ENCODE peak calls at places on chromosomes 4 and X, in seven cellular contexts. Y is activated CD8-positive, alpha-beta memory T cell treated with anti-CD3 and anti-CD28 coated beads for 1 hour; U is NCI-H226; S is stimulated activated CD8-positive, alpha-beta memory T cell treated with anti-CD3 and anti-CD28 coated beads, Interleukin-2, amount 100 ng/mL, for 1 hour; J is uterus; O is stimulated activated CD4-positive, alpha-beta T cell treated with anti-CD3 and anti-CD28 coated beads, Interleukin-1b, Interleukin-23, amount 100 ng/mL, for 24 hours; F is AG04450. A is an unnamed sample.

GRCh38 chr4:112145820-112146813 is 863 bp downstream of the FAM241A start:
- DNase-seq in Y (peak), U (peak), S (peak), J (peak), O (peak), F (no peak), A (peak)

GRCh38 chr4:94757192-94758140 is at the start of gene BMPR1B:
- DNase-seq in Y (no peak), U (peak), S (no peak), J (peak), O (no peak), F (peak), A (no peak)

GRCh38 chr4:147034372-147034771 is 88.7 kb upstream of the TTC29 start:
- DNase-seq in Y (no peak), U (no peak), S (no peak), J (no peak), O (no peak), F (no peak), A (no peak)

GRCh38 chr4:154364012-154364863 is 127.4 kb downstream of the DCHS2 start:
- DNase-seq in Y (no peak), U (no peak), S (no peak), J (no peak), O (no peak), F (no peak), A (no peak)

GRCh38 chr4:83207497-83208105 is 77.0 kb downstream of the COQ2 start:
- DNase-seq in Y (no peak), U (peak), S (no peak), J (no peak), O (no peak), F (peak), A (no peak)

GRCh38 chr4:83024233-83024632 is 10.8 kb upstream of the COPS4 start:
- DNase-seq in Y (no peak), U (no peak), S (no peak), J (no peak), O (no peak), F (no peak), A (no peak)

GRCh38 chr4:53118676-53119075 is 247.2 kb downstream of the SCFD2 start:
- DNase-seq in Y (no peak), U (no peak), S (no peak), J (no peak), O (no peak), F (no peak), A (no peak)

GRCh38 chrX:150635952-150636351 is 57.2 kb upstream of the MTMR1 start:
- DNase-seq in Y (no peak), U (peak), S (no peak), J (no peak), O (no peak), F (peak), A (no peak)

GRCh38 chrX:39946822-39947221 is 150.9 kb downstream of the BCOR start:
- DNase-seq in Y (no peak), U (no peak), S (no peak), J (no peak), O (no peak), F (peak), A (no peak)

GRCh38 chrX:15714529-15714928 is 23.5 kb upstream of the CA5B start:
- DNase-seq in Y (no peak), U (peak), S (no peak), J (no peak), O (no peak), F (no peak), A (no peak)

GRCh38 chr4:113145519-113146291 is 96.3 kb downstream of the ANK2 start:
- DNase-seq in Y (no peak), U (no peak), S (no peak), J (no peak), O (no peak), F (no peak), A (no peak)

GRCh38 chrX:33784548-33784947 is 347.6 kb downstream of the FAM47A start:
- DNase-seq in Y (no peak), U (no peak), S (no peak), J (no peak), O (no peak), F (no peak), A (no peak)

GRCh38 chr4:10354746-10355145 is 102.5 kb downstream of the ZNF518B start:
- DNase-seq in Y (no peak), U (no peak), S (no peak), J (no peak), O (no peak), F (no peak), A (no peak)

GRCh38 chr4:104425003-104425402 is 69.7 kb downstream of the CXXC4 start:
- DNase-seq in Y (no peak), U (no peak), S (no peak), J (no peak), O (no peak), F (no peak), A (no peak)

GRCh38 chr4:119209586-119209985 is 2.9 kb upstream of the USP53 start:
- DNase-seq in Y (no peak), U (no peak), S (no peak), J (no peak), O (no peak), F (no peak), A (no peak)

GRCh38 chrX:153763989-153764755 is at the start of gene PLXNB3:
- DNase-seq in Y (peak), U (peak), S (peak), J (peak), O (peak), F (peak), A (peak)

GRCh38 chr4:115119804-115120352 is 6.5 kb upstream of the NDST4 start:
- DNase-seq in Y (no peak), U (no peak), S (no peak), J (no peak), O (no peak), F (no peak), A (no peak)

GRCh38 chr4:144750348-144750747 is 104.4 kb downstream of the HHIP start:
- DNase-seq in Y (no peak), U (no peak), S (no peak), J (no peak), O (no peak), F (no peak), A (no peak)

GRCh38 chrX:106300239-106300638 is 132.1 kb downstream of the PWWP3B start:
- DNase-seq in Y (no peak), U (peak), S (no peak), J (no peak), O (no peak), F (no peak), A (no peak)

GRCh38 chrX:72029473-72030411 is 102.0 kb downstream of the RTL5 start:
- DNase-seq in Y (no peak), U (peak), S (no peak), J (no peak), O (no peak), F (peak), A (no peak)